ENCODE peak calls at places on chromosome 2, in ten cellular contexts. G is AG04450, E is fibroblast of lung, B is sigmoid colon, W is neuronal stem cell, Q is HCT116, Y is heart right ventricle, K is body of pancreas, R is ovary, I is OCI-LY7. F is an unnamed sample.

GRCh38 chr2:20052872-20053281 is 1.4 kb upstream of the LAPTM4A start:
- DNase-seq in G (peak), E (peak), B (peak), W (no peak), Q (peak), Y (peak), K (peak), R (peak), I (peak), F (peak)

GRCh38 chr2:137888845-137889244 is 75.4 kb upstream of the HNMT start:
- DNase-seq in G (no peak), E (peak), B (no peak), W (peak), Q (peak), Y (no peak), K (peak), R (no peak), I (no peak), F (peak)

GRCh38 chr2:118312963-118313756 is 224.9 kb downstream of the INSIG2 start:
- DNase-seq in G (no peak), E (no peak), B (no peak), W (no peak), Q (no peak), Y (no peak), K (no peak), R (no peak), I (no peak), F (no peak)

GRCh38 chr2:106638043-106638442 is 150.9 kb downstream of the CD8B2 start:
- DNase-seq in G (no peak), E (peak), B (no peak), W (no peak), Q (no peak), Y (no peak), K (no peak), R (no peak), I (peak), F (no peak)

GRCh38 chr2:167132066-167132465 is 243.8 kb downstream of the XIRP2 start:
- DNase-seq in G (no peak), E (no peak), B (no peak), W (no peak), Q (no peak), Y (no peak), K (no peak), R (no peak), I (no peak), F (no peak)

GRCh38 chr2:121297217-121297830 is 12.3 kb upstream of the TFCP2L1 start:
- DNase-seq in G (no peak), E (peak), B (no peak), W (no peak), Q (peak), Y (no peak), K (peak), R (no peak), I (no peak), F (peak)

GRCh38 chr2:240435955-240436625 is 627 bp downstream of the GPC1 start:
- DNase-seq in G (no peak), E (no peak), B (peak), W (no peak), Q (no peak), Y (no peak), K (no peak), R (peak), I (no peak), F (peak)

GRCh38 chr2:232884549-232885263 is 14.6 kb downstream of the SNORC start:
- DNase-seq in G (no peak), E (no peak), B (no peak), W (no peak), Q (no peak), Y (no peak), K (no peak), R (no peak), I (no peak), F (no peak)

GRCh38 chr2:11892041-11892440 is 145.6 kb downstream of the LPIN1 start:
- DNase-seq in G (no peak), E (no peak), B (no peak), W (no peak), Q (no peak), Y (no peak), K (no peak), R (no peak), I (no peak), F (no peak)

GRCh38 chr2:164542584-164543021 is 78.7 kb downstream of the GRB14 start:
- DNase-seq in G (no peak), E (peak), B (no peak), W (no peak), Q (no peak), Y (no peak), K (no peak), R (no peak), I (no peak), F (peak)

GRCh38 chr2:176461098-176461497 is 191.9 kb downstream of the MTX2 start:
- DNase-seq in G (no peak), E (no peak), B (peak), W (no peak), Q (no peak), Y (peak), K (no peak), R (no peak), I (no peak), F (peak)

GRCh38 chr2:10447300-10448207 is 573 bp downstream of the ODC1 start:
- DNase-seq in G (no peak), E (peak), B (no peak), W (no peak), Q (no peak), Y (no peak), K (peak), R (peak), I (peak), F (peak)

GRCh38 chr2:120775261-120775660 is 39.6 kb downstream of the GLI2 start:
- DNase-seq in G (no peak), E (no peak), B (no peak), W (no peak), Q (no peak), Y (no peak), K (no peak), R (no peak), I (no peak), F (no peak)

GRCh38 chr2:170500770-170501169 is 214.4 kb upstream of the SP5 start:
- DNase-seq in G (no peak), E (peak), B (no peak), W (no peak), Q (no peak), Y (peak), K (no peak), R (no peak), I (no peak), F (no peak)

GRCh38 chr2:216583606-216584005 is 49.6 kb upstream of the IGFBP2 start:
- DNase-seq in G (no peak), E (no peak), B (no peak), W (no peak), Q (no peak), Y (no peak), K (no peak), R (no peak), I (no peak), F (no peak)

GRCh38 chr2:98118161-98118560 is 31.2 kb downstream of the VWA3B start:
- DNase-seq in G (no peak), E (no peak), B (no peak), W (no peak), Q (no peak), Y (no peak), K (no peak), R (no peak), I (no peak), F (peak)

GRCh38 chr2:218405365-218406208 is 5.9 kb downstream of the CTDSP1 start:
- DNase-seq in G (no peak), E (no peak), B (peak), W (peak), Q (no peak), Y (peak), K (no peak), R (peak), I (peak), F (no peak)

GRCh38 chr2:190533968-190534309 is 583 bp downstream of the NEMP2 start:
- DNase-seq in G (no peak), E (peak), B (no peak), W (no peak), Q (no peak), Y (no peak), K (peak), R (peak), I (peak), F (no peak)

GRCh38 chr2:58056201-58056916 is 9.8 kb downstream of the VRK2 start:
- DNase-seq in G (no peak), E (no peak), B (no peak), W (no peak), Q (no peak), Y (no peak), K (no peak), R (no peak), I (no peak), F (no peak)

GRCh38 chr2:69997296-69998184 is 36.1 kb upstream of the ASPRV1 start:
- DNase-seq in G (no peak), E (no peak), B (no peak), W (no peak), Q (peak), Y (no peak), K (no peak), R (no peak), I (no peak), F (peak)

GRCh38 chr2:190551928-190552327 is 17.4 kb upstream of the NEMP2 start:
- DNase-seq in G (no peak), E (peak), B (no peak), W (no peak), Q (no peak), Y (no peak), K (no peak), R (no peak), I (no peak), F (no peak)

GRCh38 chr2:241876528-241877196 is 7.1 kb downstream of the RTP5 start:
- DNase-seq in G (no peak), E (no peak), B (no peak), W (no peak), Q (no peak), Y (no peak), K (no peak), R (no peak), I (no peak), F (no peak)

GRCh38 chr2:30280596-30281434 is 49.5 kb downstream of the LBH start:
- DNase-seq in G (no peak), E (no peak), B (no peak), W (no peak), Q (no peak), Y (no peak), K (no peak), R (no peak), I (no peak), F (peak)

GRCh38 chr2:207810200-207810788 is 40.6 kb upstream of the FZD5 start:
- DNase-seq in G (no peak), E (no peak), B (no peak), W (no peak), Q (no peak), Y (no peak), K (no peak), R (no peak), I (no peak), F (no peak)

DNA sequence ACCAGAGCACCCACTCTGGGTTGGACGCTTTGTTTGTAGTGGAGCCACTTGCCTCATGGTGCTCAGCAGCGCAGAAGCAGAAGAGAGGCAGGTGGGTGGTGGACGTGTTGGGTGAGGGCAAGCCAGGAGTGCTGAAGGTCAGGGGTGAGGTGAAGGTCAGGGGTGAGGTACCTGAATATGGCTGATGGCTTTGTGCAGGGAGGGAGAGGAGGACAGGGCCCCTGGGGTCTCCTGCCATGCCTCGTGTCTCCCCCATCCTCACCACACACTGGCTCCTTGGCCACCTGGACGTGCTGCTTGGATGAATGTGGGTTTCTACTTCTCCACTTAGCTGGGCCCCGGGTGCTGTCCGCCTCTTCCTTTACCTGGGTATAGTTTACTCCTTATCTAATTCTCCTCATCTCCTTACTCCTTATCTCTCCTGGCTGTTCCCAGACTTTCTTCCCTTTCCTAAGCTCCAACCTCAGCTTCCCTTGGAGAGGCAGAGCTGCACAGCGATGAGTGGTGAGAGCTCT is 68.1 kb downstream of the DYSF start:
- DNase-seq in G (no peak), E (no peak), B (peak), W (no peak), Q (no peak), Y (no peak), K (no peak), R (no peak), I (no peak), F (no peak)
- H3K4me3 ChIP-seq in G (no peak), E (no peak), B (no peak), W (no peak), Q (no peak), Y (no peak), K (no peak), R (no peak), I (no peak), F (no peak)

GRCh38 chr2:226116346-226116745 is 683.3 kb downstream of the IRS1 start:
- DNase-seq in G (no peak), E (no peak), B (no peak), W (no peak), Q (no peak), Y (no peak), K (no peak), R (no peak), I (no peak), F (no peak)

GRCh38 chr2:226115832-226116200 is 683.8 kb downstream of the IRS1 start:
- DNase-seq in G (no peak), E (no peak), B (no peak), W (no peak), Q (no peak), Y (no peak), K (no peak), R (no peak), I (no peak), F (peak)

GRCh38 chr2:226114436-226114835 is 685.2 kb downstream of the IRS1 start:
- DNase-seq in G (no peak), E (peak), B (no peak), W (no peak), Q (peak), Y (no peak), K (no peak), R (no peak), I (no peak), F (peak)

GRCh38 chr2:226117506-226118065 is 682.0 kb downstream of the IRS1 start:
- DNase-seq in G (peak), E (peak), B (no peak), W (no peak), Q (no peak), Y (no peak), K (no peak), R (no peak), I (no peak), F (peak)

GRCh38 chr2:226115102-226115831 is 684.4 kb downstream of the IRS1 start:
- DNase-seq in G (peak), E (peak), B (no peak), W (no peak), Q (peak), Y (no peak), K (no peak), R (no peak), I (no peak), F (peak)
- H3K27ac ChIP-seq in G (peak), E (peak), B (no peak), W (no peak), Q (peak), Y (no peak), K (no peak), R (no peak), I (no peak), F (peak)

GRCh38 chr2:221555511-221555845 is 16.6 kb downstream of the EPHA4 start:
- DNase-seq in G (no peak), E (no peak), B (no peak), W (no peak), Q (no peak), Y (no peak), K (no peak), R (no peak), I (no peak), F (no peak)
- H3K4me3 ChIP-seq in G (no peak), E (no peak), B (no peak), W (no peak), Q (no peak), Y (no peak), K (no peak), R (no peak), I (peak), F (no peak)

GRCh38 chr2:209426432-209426831 is 2.6 kb downstream of the MAP2 start:
- DNase-seq in G (no peak), E (peak), B (no peak), W (no peak), Q (no peak), Y (no peak), K (peak), R (no peak), I (no peak), F (peak)

GRCh38 chr2:209422191-209422754 is 1.6 kb upstream of the MAP2 start:
- DNase-seq in G (no peak), E (no peak), B (no peak), W (no peak), Q (no peak), Y (no peak), K (no peak), R (no peak), I (no peak), F (no peak)

GRCh38 chr2:209423562-209424541 is at the start of gene MAP2:
- DNase-seq in G (peak), E (peak), B (peak), W (peak), Q (peak), Y (peak), K (peak), R (peak), I (peak), F (peak)

GRCh38 chr2:209425082-209426071 is 1.5 kb downstream of the MAP2 start:
- DNase-seq in G (no peak), E (peak), B (no peak), W (no peak), Q (peak), Y (peak), K (peak), R (no peak), I (no peak), F (peak)
- H3K27ac ChIP-seq in G (no peak), E (no peak), B (no peak), W (peak), Q (no peak), Y (peak), K (peak), R (no peak), I (no peak), F (no peak)

F was measured in astrocyte.